ENCODE peak calls at places on chromosomes 5 and 9, in five cellular contexts. G, E, N, F and Z are unnamed samples.

GRCh38 chr5:179806250-179807045 is at the start of gene MGAT4B:
- DNase-seq in G (peak), E (peak), N (peak), F (peak), Z (peak)

GRCh38 chr5:128035689-128036088 is 47.9 kb upstream of the SLC12A2 start:
- DNase-seq in G (no peak), E (no peak), N (no peak), F (no peak), Z (no peak)

GRCh38 chr9:120697448-120697847 is 16.8 kb downstream of the MEGF9 start:
- DNase-seq in G (no peak), E (no peak), N (no peak), F (no peak), Z (no peak)

GRCh38 chr5:178224403-178224802 is 8.2 kb downstream of the PHYKPL start:
- DNase-seq in G (no peak), E (no peak), N (no peak), F (no peak), Z (no peak)

GRCh38 chr5:41510176-41510831 is at the start of gene PLCXD3:
- DNase-seq in G (no peak), E (peak), N (peak), F (no peak), Z (no peak)

GRCh38 chr9:92986175-92987110 is 39.1 kb downstream of the FGD3 start:
- DNase-seq in G (peak), E (no peak), N (no peak), F (no peak), Z (no peak)

GRCh38 chr5:98128271-98128670 is 645.2 kb upstream of the RGMB start:
- DNase-seq in G (no peak), E (no peak), N (no peak), F (no peak), Z (no peak)

GRCh38 chr9:121691890-121692289 is 40.5 kb downstream of the DAB2IP start:
- DNase-seq in G (no peak), E (no peak), N (no peak), F (no peak), Z (no peak)

GRCh38 chr9:16715404-16715803 is 155.1 kb downstream of the BNC2 start:
- DNase-seq in G (no peak), E (no peak), N (no peak), F (no peak), Z (no peak)

GRCh38 chr5:120655828-120656435 is 191.8 kb downstream of the PRR16 start:
- DNase-seq in G (no peak), E (peak), N (no peak), F (peak), Z (no peak)

GRCh38 chr9:138103824-138104206 is 226.2 kb downstream of the CACNA1B start:
- DNase-seq in G (no peak), E (no peak), N (no peak), F (no peak), Z (no peak)

GRCh38 chr5:37873988-37874387 is 34.1 kb upstream of the GDNF start:
- DNase-seq in G (no peak), E (no peak), N (no peak), F (no peak), Z (no peak)

GRCh38 chr5:178074266-178074952 is 38.9 kb upstream of the N4BP3 start:
- DNase-seq in G (peak), E (peak), N (no peak), F (no peak), Z (no peak)

GRCh38 chr9:135050072-135050990 is 37.1 kb upstream of the OLFM1 start:
- DNase-seq in G (no peak), E (no peak), N (no peak), F (no peak), Z (no peak)

GRCh38 chr9:19231126-19232035 is 888 bp downstream of the DENND4C start:
- DNase-seq in G (no peak), E (peak), N (no peak), F (peak), Z (peak)

GRCh38 chr5:4994994-4995393 is 145.1 kb upstream of the ADAMTS16 start:
- DNase-seq in G (no peak), E (peak), N (no peak), F (no peak), Z (no peak)

GRCh38 chr5:78483809-78484521 is 123.5 kb downstream of the SCAMP1 start:
- DNase-seq in G (no peak), E (peak), N (no peak), F (no peak), Z (no peak)

GRCh38 chr5:63923914-63924313 is 38.3 kb downstream of the HTR1A start:
- DNase-seq in G (no peak), E (no peak), N (no peak), F (no peak), Z (no peak)

GRCh38 chr5:7683753-7684152 is 167.2 kb downstream of the CFAP90 start:
- DNase-seq in G (no peak), E (no peak), N (no peak), F (no peak), Z (no peak)

GRCh38 chr5:119070578-119070827 is 384 bp upstream of the DMXL1 start:
- DNase-seq in G (no peak), E (no peak), N (no peak), F (no peak), Z (peak)